ENCODE peak calls at places on chromosomes 13 and 19, in seven cellular contexts. M, Y, O, T, J, I and X are unnamed samples.
A peak's percentile ranks its signal among the peaks of the same experiment; 100 is the strongest.

GRCh38 chr13:108326318-108326717 is 56.8 kb downstream of the TNFSF13B start:
- DNase-seq in T (no peak), O (no peak), Y (peak; percentile 15), M (no peak), J (no peak), I (no peak), X (no peak)

GRCh38 chr19:57465680-57466381 is 8.9 kb upstream of the VN1R1 start:
- DNase-seq in J (no peak), M (no peak), T (peak; percentile 76), O (peak; percentile 59), I (no peak), Y (no peak), X (no peak)

GRCh38 chr13:44385847-44386246 is 12.2 kb downstream of the SERP2 start:
- DNase-seq in O (no peak), T (no peak), Y (no peak), J (no peak), I (no peak), M (no peak), X (no peak)

GRCh38 chr19:8391274-8392016 is 1.3 kb downstream of the RAB11B start:
- DNase-seq in Y (peak; percentile 57), M (no peak), T (no peak), J (peak; percentile 53), I (no peak), O (no peak), X (no peak)

GRCh38 chr19:48608798-48609263 is 2.3 kb downstream of the SPACA4 start:
- DNase-seq in M (no peak), T (peak; percentile 35), O (peak; percentile 69), J (no peak), I (no peak), Y (no peak), X (peak; percentile 28)

GRCh38 chr19:18390075-18390909 is 4.3 kb downstream of the GDF15 start:
- DNase-seq in M (no peak), T (no peak), J (no peak), Y (no peak), I (no peak), O (no peak), X (no peak)

GRCh38 chr19:491146-491741 is 5.0 kb upstream of the MADCAM1 start:
- DNase-seq in T (peak; percentile 28), I (peak; percentile 66), Y (no peak), O (no peak), J (no peak), M (no peak), X (no peak)

GRCh38 chr13:38349386-38350113 is at the start of gene UFM1:
- DNase-seq in I (peak; percentile 93), T (peak; percentile 83), Y (peak; percentile 94), M (peak; percentile 67), J (peak; percentile 90), O (peak; percentile 94), X (peak; percentile 84)